ENCODE peak calls at places on chromosome 2, in seven cellular contexts. One of them, this sample, is unnamed.

GRCh38 chr2:235514627-235515363 is 21.0 kb downstream of the AGAP1 start:
- DNase-seq in ovary: no peak
- DNase-seq in A673: no peak
- DNase-seq in fibroblast of mammary gland: no peak
- DNase-seq in foreskin fibroblast: no peak
- DNase-seq in fibroblast of the aortic adventitia: no peak
- DNase-seq in cardiac fibroblast: peak; percentile 9
- DNase-seq in this sample: no peak

GRCh38 chr2:100223502-100223901 is 81.1 kb upstream of the AFF3 start:
- DNase-seq in foreskin fibroblast: no peak
- DNase-seq in cardiac fibroblast: no peak
- DNase-seq in A673: no peak
- DNase-seq in fibroblast of mammary gland: no peak
- DNase-seq in ovary: no peak
- DNase-seq in fibroblast of the aortic adventitia: no peak
- DNase-seq in this sample: no peak

GRCh38 chr2:102615620-102616436 is 3.5 kb upstream of the SLC9A2 start:
- DNase-seq in ovary: no peak
- DNase-seq in cardiac fibroblast: peak; percentile 73
- DNase-seq in fibroblast of mammary gland: peak; percentile 59
- DNase-seq in fibroblast of the aortic adventitia: peak; percentile 63
- DNase-seq in foreskin fibroblast: peak; percentile 74
- DNase-seq in A673: peak; percentile 68
- DNase-seq in this sample: peak; percentile 69

GRCh38 chr2:138445227-138445626 is 56.3 kb upstream of the SPOPL start:
- DNase-seq in fibroblast of the aortic adventitia: peak; percentile 21
- DNase-seq in cardiac fibroblast: no peak
- DNase-seq in A673: no peak
- DNase-seq in fibroblast of mammary gland: peak; percentile 51
- DNase-seq in ovary: no peak
- DNase-seq in foreskin fibroblast: peak; percentile 60
- DNase-seq in this sample: no peak

GRCh38 chr2:179861027-179861776 is at the start of gene ZNF385B:
- DNase-seq in foreskin fibroblast: peak; percentile 50
- DNase-seq in ovary: peak; percentile 43
- DNase-seq in fibroblast of mammary gland: peak; percentile 15
- DNase-seq in A673: peak; percentile 21
- DNase-seq in fibroblast of the aortic adventitia: peak; percentile 18
- DNase-seq in cardiac fibroblast: no peak
- DNase-seq in this sample: peak; percentile 7

GRCh38 chr2:134234535-134234934 is 19.3 kb upstream of the MGAT5 start:
- DNase-seq in cardiac fibroblast: no peak
- DNase-seq in foreskin fibroblast: no peak
- DNase-seq in ovary: no peak
- DNase-seq in fibroblast of mammary gland: no peak
- DNase-seq in fibroblast of the aortic adventitia: no peak
- DNase-seq in A673: no peak
- DNase-seq in this sample: no peak

GRCh38 chr2:184444217-184444616 is 154.1 kb upstream of the ZNF804A start:
- DNase-seq in fibroblast of mammary gland: no peak
- DNase-seq in A673: no peak
- DNase-seq in ovary: no peak
- DNase-seq in fibroblast of the aortic adventitia: no peak
- DNase-seq in cardiac fibroblast: no peak
- DNase-seq in foreskin fibroblast: no peak
- DNase-seq in this sample: no peak

GRCh38 chr2:168118733-168119518 is 128.5 kb downstream of the STK39 start:
- DNase-seq in cardiac fibroblast: peak; percentile 89
- DNase-seq in fibroblast of the aortic adventitia: peak; percentile 86
- DNase-seq in fibroblast of mammary gland: peak; percentile 78
- DNase-seq in ovary: no peak
- DNase-seq in foreskin fibroblast: peak; percentile 88
- DNase-seq in A673: peak; percentile 83
- DNase-seq in this sample: peak; percentile 7

GRCh38 chr2:172806426-172807008 is 70.9 kb downstream of the RAPGEF4 start:
- DNase-seq in cardiac fibroblast: peak; percentile 72
- DNase-seq in fibroblast of mammary gland: peak; percentile 72
- DNase-seq in ovary: no peak
- DNase-seq in foreskin fibroblast: peak; percentile 69
- DNase-seq in fibroblast of the aortic adventitia: peak; percentile 75
- DNase-seq in A673: peak; percentile 62
- DNase-seq in this sample: no peak

GRCh38 chr2:149033716-149034115 is 4.8 kb upstream of the LYPD6B start:
- DNase-seq in fibroblast of the aortic adventitia: no peak
- DNase-seq in cardiac fibroblast: no peak
- DNase-seq in A673: no peak
- DNase-seq in fibroblast of mammary gland: no peak
- DNase-seq in foreskin fibroblast: no peak
- DNase-seq in ovary: no peak
- DNase-seq in this sample: no peak

GRCh38 chr2:20536619-20537422 is 89.9 kb downstream of the RHOB start:
- DNase-seq in foreskin fibroblast: no peak
- DNase-seq in fibroblast of mammary gland: no peak
- DNase-seq in fibroblast of the aortic adventitia: no peak
- DNase-seq in ovary: no peak
- DNase-seq in cardiac fibroblast: no peak
- DNase-seq in A673: no peak
- DNase-seq in this sample: no peak

GRCh38 chr2:35116151-35116550 is 1239.4 kb upstream of the CRIM1 start:
- DNase-seq in fibroblast of the aortic adventitia: no peak
- DNase-seq in cardiac fibroblast: no peak
- DNase-seq in fibroblast of mammary gland: no peak
- DNase-seq in foreskin fibroblast: no peak
- DNase-seq in A673: no peak
- DNase-seq in ovary: no peak
- DNase-seq in this sample: no peak

GRCh38 chr2:35114765-35115164 is 1240.8 kb upstream of the CRIM1 start:
- DNase-seq in foreskin fibroblast: no peak
- DNase-seq in fibroblast of the aortic adventitia: no peak
- DNase-seq in ovary: no peak
- DNase-seq in cardiac fibroblast: no peak
- DNase-seq in fibroblast of mammary gland: no peak
- DNase-seq in A673: no peak
- DNase-seq in this sample: no peak
- TF ChIP-seq CTCF in foreskin fibroblast: no peak
- TF ChIP-seq CTCF in fibroblast of the aortic adventitia: no peak
- TF ChIP-seq CTCF in ovary: no peak
- TF ChIP-seq CTCF in cardiac fibroblast: no peak
- TF ChIP-seq CTCF in fibroblast of mammary gland: no peak
- TF ChIP-seq CTCF in A673: peak; percentile 37
- TF ChIP-seq CTCF in this sample: no peak

GRCh38 chr2:164498841-164499240 is 122.4 kb downstream of the GRB14 start:
- DNase-seq in ovary: no peak
- DNase-seq in cardiac fibroblast: no peak
- DNase-seq in foreskin fibroblast: no peak
- DNase-seq in fibroblast of mammary gland: no peak
- DNase-seq in fibroblast of the aortic adventitia: no peak
- DNase-seq in A673: no peak
- DNase-seq in this sample: no peak

GRCh38 chr2:164496881-164497280 is 124.4 kb downstream of the GRB14 start:
- DNase-seq in fibroblast of the aortic adventitia: no peak
- DNase-seq in fibroblast of mammary gland: no peak
- DNase-seq in ovary: no peak
- DNase-seq in A673: no peak
- DNase-seq in cardiac fibroblast: no peak
- DNase-seq in foreskin fibroblast: no peak
- DNase-seq in this sample: no peak

GRCh38 chr2:164496421-164496820 is 124.9 kb downstream of the GRB14 start:
- DNase-seq in cardiac fibroblast: no peak
- DNase-seq in A673: no peak
- DNase-seq in foreskin fibroblast: no peak
- DNase-seq in fibroblast of mammary gland: no peak
- DNase-seq in ovary: no peak
- DNase-seq in fibroblast of the aortic adventitia: no peak
- DNase-seq in this sample: no peak

DNA sequence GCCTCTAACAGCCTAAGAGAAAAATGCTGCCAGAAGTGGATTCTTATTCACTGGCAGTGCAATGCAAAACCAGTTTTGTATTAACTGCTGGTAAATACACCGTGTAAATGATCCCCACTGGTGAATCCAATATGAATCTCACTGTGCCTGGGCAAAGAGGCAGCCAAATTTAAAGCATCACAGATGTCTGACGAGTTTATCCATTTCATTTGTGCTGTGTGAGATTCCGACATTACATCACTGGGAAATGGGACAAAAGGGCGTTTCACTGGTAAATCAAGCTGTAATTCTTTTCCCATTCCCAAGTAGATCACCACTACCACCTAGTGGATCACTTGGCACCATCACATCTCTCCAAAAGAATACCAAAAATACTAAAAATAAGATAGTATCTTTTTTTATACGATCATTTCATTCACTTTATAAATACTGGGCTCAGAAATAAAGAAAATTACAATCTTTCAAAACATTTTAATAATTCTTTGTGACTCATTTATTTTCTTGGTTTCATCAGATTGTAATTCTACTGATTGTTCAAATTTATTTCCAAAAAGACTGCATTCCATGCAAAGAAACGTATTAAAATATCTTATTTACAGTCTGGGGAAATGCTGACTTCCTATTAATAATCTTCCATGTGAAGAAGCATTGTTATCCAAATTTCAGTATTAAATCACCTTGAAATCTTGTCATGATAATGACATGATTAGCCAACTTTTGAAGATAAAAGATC is 125.6 kb downstream of the GRB14 start:
- DNase-seq in foreskin fibroblast: peak; percentile 74
- DNase-seq in cardiac fibroblast: peak; percentile 78
- DNase-seq in fibroblast of mammary gland: peak; percentile 76
- DNase-seq in fibroblast of the aortic adventitia: peak; percentile 83
- DNase-seq in ovary: no peak
- DNase-seq in A673: peak; percentile 64
- DNase-seq in this sample: no peak
- TF ChIP-seq CTCF in foreskin fibroblast: peak; percentile 63
- TF ChIP-seq CTCF in cardiac fibroblast: peak; percentile 67
- TF ChIP-seq CTCF in fibroblast of mammary gland: peak; percentile 70
- TF ChIP-seq CTCF in fibroblast of the aortic adventitia: peak; percentile 74
- TF ChIP-seq CTCF in ovary: no peak
- TF ChIP-seq CTCF in A673: peak; percentile 62
- TF ChIP-seq CTCF in this sample: no peak

GRCh38 chr2:217479626-217480025 is 523.2 kb downstream of the TNS1 start:
- DNase-seq in ovary: no peak
- DNase-seq in fibroblast of the aortic adventitia: no peak
- DNase-seq in cardiac fibroblast: no peak
- DNase-seq in fibroblast of mammary gland: no peak
- DNase-seq in A673: no peak
- DNase-seq in foreskin fibroblast: no peak
- DNase-seq in this sample: no peak

GRCh38 chr2:217475791-217476190 is 527.0 kb downstream of the TNS1 start:
- DNase-seq in fibroblast of mammary gland: no peak
- DNase-seq in fibroblast of the aortic adventitia: no peak
- DNase-seq in cardiac fibroblast: no peak
- DNase-seq in ovary: no peak
- DNase-seq in A673: no peak
- DNase-seq in foreskin fibroblast: no peak
- DNase-seq in this sample: no peak

GRCh38 chr2:217475101-217475500 is 527.7 kb downstream of the TNS1 start:
- DNase-seq in A673: no peak
- DNase-seq in fibroblast of the aortic adventitia: no peak
- DNase-seq in foreskin fibroblast: no peak
- DNase-seq in ovary: no peak
- DNase-seq in cardiac fibroblast: no peak
- DNase-seq in fibroblast of mammary gland: no peak
- DNase-seq in this sample: no peak

GRCh38 chr2:217478831-217479435 is 523.9 kb downstream of the TNS1 start:
- DNase-seq in fibroblast of mammary gland: no peak
- DNase-seq in A673: no peak
- DNase-seq in cardiac fibroblast: no peak
- DNase-seq in fibroblast of the aortic adventitia: no peak
- DNase-seq in ovary: no peak
- DNase-seq in foreskin fibroblast: no peak
- DNase-seq in this sample: no peak

GRCh38 chr2:217477583-217477982 is 525.2 kb downstream of the TNS1 start:
- DNase-seq in foreskin fibroblast: no peak
- DNase-seq in fibroblast of the aortic adventitia: no peak
- DNase-seq in fibroblast of mammary gland: no peak
- DNase-seq in ovary: no peak
- DNase-seq in cardiac fibroblast: no peak
- DNase-seq in A673: no peak
- DNase-seq in this sample: no peak
- TF ChIP-seq CTCF in foreskin fibroblast: no peak
- TF ChIP-seq CTCF in fibroblast of the aortic adventitia: no peak
- TF ChIP-seq CTCF in fibroblast of mammary gland: no peak
- TF ChIP-seq CTCF in ovary: no peak
- TF ChIP-seq CTCF in cardiac fibroblast: no peak
- TF ChIP-seq CTCF in A673: no peak
- TF ChIP-seq CTCF in this sample: no peak

GRCh38 chr2:69434753-69435152 is 2.5 kb downstream of the NFU1 start:
- DNase-seq in A673: no peak
- DNase-seq in cardiac fibroblast: no peak
- DNase-seq in fibroblast of mammary gland: no peak
- DNase-seq in fibroblast of the aortic adventitia: no peak
- DNase-seq in ovary: no peak
- DNase-seq in foreskin fibroblast: no peak
- DNase-seq in this sample: no peak

GRCh38 chr2:69438580-69438979 is 1.3 kb upstream of the NFU1 start:
- DNase-seq in fibroblast of the aortic adventitia: no peak
- DNase-seq in foreskin fibroblast: no peak
- DNase-seq in A673: no peak
- DNase-seq in ovary: no peak
- DNase-seq in cardiac fibroblast: no peak
- DNase-seq in fibroblast of mammary gland: no peak
- DNase-seq in this sample: no peak

GRCh38 chr2:69437751-69438154 is 518 bp upstream of the NFU1 start:
- DNase-seq in foreskin fibroblast: no peak
- DNase-seq in A673: no peak
- DNase-seq in fibroblast of mammary gland: no peak
- DNase-seq in cardiac fibroblast: no peak
- DNase-seq in fibroblast of the aortic adventitia: no peak
- DNase-seq in ovary: peak; percentile 73
- DNase-seq in this sample: peak; percentile 10

GRCh38 chr2:69436594-69436936 is 670 bp downstream of the NFU1 start:
- DNase-seq in fibroblast of mammary gland: peak; percentile 12
- DNase-seq in ovary: no peak
- DNase-seq in A673: no peak
- DNase-seq in foreskin fibroblast: peak; percentile 18
- DNase-seq in cardiac fibroblast: peak; percentile 18
- DNase-seq in fibroblast of the aortic adventitia: peak; percentile 22
- DNase-seq in this sample: peak; percentile 12

DNA sequence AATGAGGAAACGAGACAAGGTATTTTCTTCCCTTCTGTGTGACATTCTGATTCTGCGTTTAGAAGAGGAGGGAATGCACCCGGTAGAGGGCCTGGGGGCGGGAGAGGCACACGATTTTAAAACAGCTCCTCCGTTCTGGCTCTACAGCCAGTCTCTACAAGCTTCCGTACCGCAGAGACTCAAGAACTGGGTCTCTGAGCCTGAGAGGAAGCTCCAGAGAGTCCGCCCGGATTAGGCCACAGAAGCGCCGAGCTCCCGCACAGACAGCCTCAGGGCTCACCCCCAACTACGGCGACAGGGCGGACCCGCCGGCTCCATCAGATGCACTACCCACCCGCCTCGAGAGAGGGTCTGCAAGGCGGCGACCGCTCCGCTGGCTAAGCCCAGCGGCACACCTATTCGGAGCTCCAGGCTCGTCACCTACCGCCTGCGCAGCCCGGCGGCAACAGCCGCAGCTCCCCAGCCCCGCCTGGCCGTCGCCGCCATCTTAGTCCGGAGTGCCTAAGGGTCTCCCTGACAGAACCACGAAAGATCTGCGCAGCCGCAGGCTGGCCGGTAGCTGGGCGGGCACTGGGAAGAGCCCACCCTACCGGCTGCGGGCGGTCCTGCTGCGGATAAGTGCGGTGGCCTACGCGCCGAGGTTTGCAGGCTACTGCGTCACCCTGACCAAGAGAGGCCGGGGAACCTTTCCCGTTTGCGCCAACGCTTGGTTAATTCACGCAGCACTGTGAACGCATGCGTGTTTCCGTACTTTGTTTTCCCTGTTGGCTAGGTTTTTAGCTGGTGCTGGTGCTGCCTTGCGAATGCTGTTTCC is at the start of gene NFU1:
- DNase-seq in cardiac fibroblast: peak; percentile 96
- DNase-seq in fibroblast of the aortic adventitia: peak; percentile 97
- DNase-seq in fibroblast of mammary gland: peak; percentile 96
- DNase-seq in ovary: peak; percentile 95
- DNase-seq in A673: peak; percentile 97
- DNase-seq in foreskin fibroblast: peak; percentile 99
- DNase-seq in this sample: peak; percentile 95
- TF ChIP-seq CTCF in cardiac fibroblast: peak; percentile 81
- TF ChIP-seq CTCF in fibroblast of the aortic adventitia: peak; percentile 80
- TF ChIP-seq CTCF in fibroblast of mammary gland: peak; percentile 50
- TF ChIP-seq CTCF in ovary: peak; percentile 96
- TF ChIP-seq CTCF in A673: peak; percentile 61
- TF ChIP-seq CTCF in foreskin fibroblast: peak; percentile 59
- TF ChIP-seq CTCF in this sample: peak; percentile 36

This sample was measured in activated CD8-positive, alpha-beta T cell treated with anti-CD3 and anti-CD28 coated beads for 36 hours.